ENCODE peak calls at places on chromosomes 13 and 19, in nine cellular contexts. E is suprapubic skin; B is right cardiac atrium; L is CD8-positive, alpha-beta T cell; G is CD4-positive, alpha-beta T cell; H is A549; P is upper lobe of right lung; A is psoas muscle; T is dorsolateral prefrontal cortex. J is an unnamed sample.
A peak's percentile ranks its signal among the peaks of the same experiment; 100 is the strongest.

GRCh38 chr13:110310541-110311491 is 3.7 kb downstream of the COL4A2 start:
- DNase-seq in E (no peak), B (no peak), L (no peak), G (no peak), H (no peak), P (no peak), A (no peak), T (no peak), J (no peak)

GRCh38 chr19:13164370-13165090 is 14.3 kb downstream of the IER2 start:
- DNase-seq in E (no peak), B (peak; percentile 90), L (peak; percentile 58), G (peak; percentile 49), H (no peak), P (peak; percentile 80), A (peak; percentile 78), T (no peak), J (no peak)

GRCh38 chr19:4295972-4296771 is 6.0 kb downstream of the TMIGD2 start:
- DNase-seq in E (no peak), B (no peak), L (no peak), G (no peak), H (no peak), P (no peak), A (no peak), T (peak; percentile 83), J (no peak)

GRCh38 chr19:58575183-58576041 is 2.3 kb upstream of the MZF1 start:
- DNase-seq in E (peak; percentile 94), B (peak; percentile 97), L (peak; percentile 77), G (peak; percentile 60), H (peak; percentile 93), P (peak; percentile 95), A (peak; percentile 94), T (peak; percentile 88), J (peak; percentile 49)

GRCh38 chr19:7720351-7720750 is 11.6 kb downstream of the CLEC4G start:
- DNase-seq in E (no peak), B (no peak), L (no peak), G (no peak), H (no peak), P (no peak), A (no peak), T (no peak), J (no peak)

GRCh38 chr19:49570997-49571676 is 9.2 kb downstream of the NOSIP start:
- DNase-seq in E (no peak), B (peak; percentile 60), L (no peak), G (peak; percentile 52), H (no peak), P (no peak), A (no peak), T (no peak), J (no peak)

GRCh38 chr13:98451676-98452105 is 125.2 kb downstream of the STK24 start:
- DNase-seq in E (no peak), B (peak; percentile 86), L (no peak), G (no peak), H (no peak), P (peak; percentile 56), A (peak; percentile 75), T (no peak), J (no peak)

GRCh38 chr13:65378943-65379519 is 1851.1 kb downstream of the PCDH9 start:
- DNase-seq in E (no peak), B (no peak), L (no peak), G (no peak), H (no peak), P (no peak), A (no peak), T (no peak), J (no peak)

GRCh38 chr19:30638889-30639288 is 266.7 kb downstream of the ZNF536 start:
- DNase-seq in E (no peak), B (no peak), L (no peak), G (no peak), H (no peak), P (no peak), A (no peak), T (no peak), J (no peak)

GRCh38 chr13:24615911-24616472 is 64.2 kb upstream of the ATP12A start:
- DNase-seq in E (no peak), B (no peak), L (no peak), G (no peak), H (no peak), P (no peak), A (no peak), T (no peak), J (no peak)

GRCh38 chr13:24619302-24619701 is 60.9 kb upstream of the ATP12A start:
- DNase-seq in E (no peak), B (no peak), L (no peak), G (no peak), H (no peak), P (no peak), A (no peak), T (no peak), J (no peak)

GRCh38 chr13:24617394-24618218 is 62.6 kb upstream of the ATP12A start:
- DNase-seq in E (no peak), B (no peak), L (no peak), G (no peak), H (no peak), P (no peak), A (no peak), T (no peak), J (no peak)

GRCh38 chr13:24616514-24616913 is 63.7 kb upstream of the ATP12A start:
- DNase-seq in E (no peak), B (no peak), L (no peak), G (no peak), H (no peak), P (no peak), A (no peak), T (no peak), J (no peak)

GRCh38 chr13:24618219-24618955 is 61.8 kb upstream of the ATP12A start:
- DNase-seq in E (no peak), B (no peak), L (peak; percentile 81), G (peak; percentile 40), H (no peak), P (no peak), A (no peak), T (no peak), J (no peak)
- H3K27ac ChIP-seq in E (no peak overlapping the region), B (no peak overlapping the region), L (peak overlapping the region; percentile 54), G (no peak overlapping the region), H (no peak overlapping the region), P (no peak overlapping the region), A (no peak overlapping the region), T (no peak overlapping the region), J (no peak overlapping the region)

DNA sequence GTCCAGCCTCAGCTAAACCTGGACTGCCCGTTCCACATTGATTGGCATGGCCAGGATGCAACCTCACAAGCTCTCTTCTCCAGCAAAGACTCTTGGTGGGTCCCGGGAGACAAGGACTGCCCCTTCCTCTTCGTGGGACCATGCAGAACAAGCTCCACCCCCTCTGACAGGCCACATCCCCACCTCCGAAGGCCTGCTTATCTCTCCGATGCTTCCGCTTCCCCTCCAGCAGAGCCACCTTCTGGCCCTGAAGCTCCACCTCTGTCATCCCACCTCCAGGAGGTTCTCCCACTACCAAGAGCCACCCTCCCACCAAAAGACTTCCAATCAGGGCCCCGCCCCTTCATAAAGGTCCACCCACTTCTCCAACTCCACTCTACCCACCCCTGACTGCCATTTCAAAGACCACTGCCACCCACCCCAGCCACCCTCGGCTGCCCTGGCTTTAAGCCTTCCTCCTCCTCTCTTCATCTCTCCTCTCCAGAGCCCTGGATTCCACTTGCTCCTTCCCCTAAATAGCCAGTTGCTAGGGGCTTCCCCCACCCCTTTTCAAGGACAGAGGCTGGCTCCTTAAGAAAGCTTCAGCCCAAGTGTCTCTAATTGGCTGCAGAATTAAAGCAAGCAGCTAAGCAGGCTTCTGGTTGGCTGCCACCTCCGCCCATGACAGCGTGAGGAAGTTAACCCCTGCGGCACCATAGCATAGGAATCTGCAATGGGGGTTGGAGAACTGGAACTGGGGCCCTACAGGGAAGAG is 9.9 kb downstream of the LRFN1 start:
- DNase-seq in E (no peak), B (no peak), L (no peak), G (no peak), H (no peak), P (no peak), A (no peak), T (no peak), J (no peak)
- H3K27ac ChIP-seq in E (no peak overlapping the region), B (no peak overlapping the region), L (no peak overlapping the region), G (no peak overlapping the region), H (no peak overlapping the region), P (no peak overlapping the region), A (no peak overlapping the region), T (no peak overlapping the region), J (no peak overlapping the region)

GRCh38 chr13:81927347-81927746 is 1586.4 kb upstream of the SPRY2 start:
- DNase-seq in E (no peak), B (no peak), L (no peak), G (no peak), H (no peak), P (no peak), A (no peak), T (no peak), J (no peak)

DNA sequence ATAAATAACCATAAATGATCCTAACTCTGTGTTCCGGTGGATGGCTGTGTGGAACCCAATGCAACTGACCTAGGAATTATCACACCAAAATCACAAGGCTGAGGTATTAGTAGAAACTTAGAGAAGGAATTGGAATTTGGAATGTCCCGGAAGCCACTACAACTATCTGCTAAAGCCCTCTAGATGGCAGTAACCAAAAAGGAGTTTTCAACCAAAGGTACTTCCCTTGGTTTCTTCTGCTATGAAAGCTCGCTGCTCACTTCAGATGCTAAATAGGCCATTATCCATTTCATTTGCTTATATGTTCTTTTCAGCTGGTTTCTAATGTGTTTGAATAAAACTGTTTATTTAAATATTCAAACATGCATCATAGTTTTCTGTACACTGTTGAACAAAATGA is 1589.1 kb upstream of the SPRY2 start:
- DNase-seq in E (no peak), B (no peak), L (no peak), G (no peak), H (no peak), P (no peak), A (no peak), T (no peak), J (no peak)
- H3K27ac ChIP-seq in E (no peak overlapping the region), B (no peak overlapping the region), L (no peak overlapping the region), G (no peak overlapping the region), H (no peak overlapping the region), P (no peak overlapping the region), A (no peak overlapping the region), T (no peak overlapping the region), J (no peak overlapping the region)

GRCh38 chr19:934197-934840 is 8.5 kb downstream of the ARID3A start:
- DNase-seq in E (no peak), B (no peak), L (no peak), G (no peak), H (no peak), P (no peak), A (no peak), T (no peak), J (no peak)

GRCh38 chr19:933553-933882 is 7.7 kb downstream of the ARID3A start:
- DNase-seq in E (no peak), B (no peak), L (no peak), G (no peak), H (no peak), P (no peak), A (no peak), T (no peak), J (no peak)

GRCh38 chr19:934865-935422 is 9.1 kb downstream of the ARID3A start:
- DNase-seq in E (peak; percentile 88), B (peak; percentile 94), L (peak; percentile 48), G (no peak), H (no peak), P (peak; percentile 97), A (peak; percentile 95), T (no peak), J (no peak)

GRCh38 chr19:931860-932646 is 6.2 kb downstream of the ARID3A start:
- DNase-seq in E (no peak), B (no peak), L (no peak), G (no peak), H (no peak), P (no peak), A (no peak), T (no peak), J (no peak)

GRCh38 chr19:932647-933552 is 7.1 kb downstream of the ARID3A start:
- DNase-seq in E (no peak), B (peak; percentile 92), L (peak; percentile 72), G (peak; percentile 29), H (no peak), P (peak; percentile 77), A (peak; percentile 86), T (no peak), J (no peak)
- H3K27ac ChIP-seq in E (peak overlapping the region; percentile 7), B (no peak overlapping the region), L (no peak overlapping the region), G (peak overlapping the region; percentile 41), H (peak overlapping the region; percentile 88), P (peak overlapping the region; percentile 72), A (peak overlapping the region; percentile 30), T (peak overlapping the region; percentile 70), J (no peak overlapping the region)

J was measured in epithelial cell of prostate.